ENCODE peak calls at places on chromosomes 1 and 21, in four cellular contexts. One of them, this sample, is unnamed.

GRCh38 chr1:87428351-87428750 is 99.7 kb downstream of the LMO4 start:
- DNase-seq in GM12865: no peak
- DNase-seq in OCI-LY7: no peak
- DNase-seq in astrocyte: no peak
- DNase-seq in this sample: no peak

GRCh38 chr1:33047839-33048305 is 11.2 kb upstream of the AK2 start:
- DNase-seq in GM12865: no peak
- DNase-seq in OCI-LY7: no peak
- DNase-seq in astrocyte: peak
- DNase-seq in this sample: peak

GRCh38 chr1:168653567-168653966 is 75.4 kb downstream of the DPT start:
- DNase-seq in GM12865: no peak
- DNase-seq in OCI-LY7: no peak
- DNase-seq in astrocyte: peak
- DNase-seq in this sample: peak

GRCh38 chr1:200525167-200526123 is 95.1 kb downstream of the KIF14 start:
- DNase-seq in GM12865: no peak
- DNase-seq in OCI-LY7: no peak
- DNase-seq in astrocyte: peak
- DNase-seq in this sample: peak

GRCh38 chr1:159179906-159180305 is 8.5 kb downstream of the CADM3 start:
- DNase-seq in GM12865: no peak
- DNase-seq in OCI-LY7: no peak
- DNase-seq in astrocyte: no peak
- DNase-seq in this sample: no peak

GRCh38 chr21:33844104-33844889 is 71.3 kb downstream of the ATP5PO start:
- DNase-seq in GM12865: no peak
- DNase-seq in OCI-LY7: no peak
- DNase-seq in astrocyte: peak
- DNase-seq in this sample: peak

GRCh38 chr21:46008893-46009635 is 27.5 kb downstream of the COL6A1 start:
- DNase-seq in GM12865: no peak
- DNase-seq in OCI-LY7: no peak
- DNase-seq in astrocyte: no peak
- DNase-seq in this sample: no peak

GRCh38 chr1:245181123-245181522 is 26.3 kb downstream of the KIF26B start:
- DNase-seq in GM12865: no peak
- DNase-seq in OCI-LY7: no peak
- DNase-seq in astrocyte: no peak
- DNase-seq in this sample: no peak

GRCh38 chr1:184755226-184756065 is 788 bp upstream of the EDEM3 start:
- DNase-seq in GM12865: peak
- DNase-seq in OCI-LY7: peak
- DNase-seq in astrocyte: peak
- DNase-seq in this sample: peak

GRCh38 chr1:10212476-10212875 is 2.1 kb downstream of the KIF1B start:
- DNase-seq in GM12865: no peak
- DNase-seq in OCI-LY7: no peak
- DNase-seq in astrocyte: no peak
- DNase-seq in this sample: no peak

GRCh38 chr1:145845514-145846161 is at the start of gene NUDT17:
- DNase-seq in GM12865: peak
- DNase-seq in OCI-LY7: peak
- DNase-seq in astrocyte: peak
- DNase-seq in this sample: peak

GRCh38 chr1:145849356-145850165 is 4.1 kb downstream of the NUDT17 start:
- DNase-seq in GM12865: no peak
- DNase-seq in OCI-LY7: no peak
- DNase-seq in astrocyte: peak
- DNase-seq in this sample: peak

GRCh38 chr1:145847827-145848226 is 2.4 kb downstream of the NUDT17 start:
- DNase-seq in GM12865: no peak
- DNase-seq in OCI-LY7: no peak
- DNase-seq in astrocyte: no peak
- DNase-seq in this sample: no peak

GRCh38 chr1:145845144-145845513 is 301 bp upstream of the NUDT17 start:
- DNase-seq in GM12865: peak
- DNase-seq in OCI-LY7: peak
- DNase-seq in astrocyte: no peak
- DNase-seq in this sample: no peak

GRCh38 chr1:145846191-145846590 is 761 bp downstream of the NUDT17 start:
- DNase-seq in GM12865: peak
- DNase-seq in OCI-LY7: peak
- DNase-seq in astrocyte: no peak
- DNase-seq in this sample: peak
- H3K4me3 ChIP-seq in GM12865: peak
- H3K4me3 ChIP-seq in OCI-LY7: peak
- H3K4me3 ChIP-seq in astrocyte: peak
- H3K4me3 ChIP-seq in this sample: peak

DNA sequence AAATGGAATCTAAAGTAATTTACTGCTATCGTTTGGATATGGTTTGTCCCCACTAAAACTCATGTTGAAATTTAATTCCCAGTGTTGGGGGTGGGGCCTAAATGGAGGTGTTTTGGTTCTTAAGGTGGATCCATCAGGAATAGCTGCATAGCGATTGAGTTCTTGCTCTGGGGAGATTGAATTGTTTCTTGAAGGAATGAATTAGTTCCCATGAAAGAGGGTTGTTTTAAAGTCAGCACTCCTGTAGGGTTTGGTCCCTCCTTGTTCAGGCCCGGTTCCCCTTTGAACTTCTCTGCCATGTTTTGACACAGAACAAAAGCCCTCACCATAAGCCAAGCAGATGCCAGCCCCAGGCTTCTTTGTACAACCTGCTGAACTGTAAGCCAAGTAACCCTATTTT is 170.9 kb downstream of the COL11A1 start:
- DNase-seq in GM12865: no peak
- DNase-seq in OCI-LY7: no peak
- DNase-seq in astrocyte: no peak
- DNase-seq in this sample: no peak
- TF ChIP-seq CTCF in GM12865: no peak
- TF ChIP-seq CTCF in OCI-LY7: no peak
- TF ChIP-seq CTCF in astrocyte: no peak
- TF ChIP-seq CTCF in this sample: no peak

DNA sequence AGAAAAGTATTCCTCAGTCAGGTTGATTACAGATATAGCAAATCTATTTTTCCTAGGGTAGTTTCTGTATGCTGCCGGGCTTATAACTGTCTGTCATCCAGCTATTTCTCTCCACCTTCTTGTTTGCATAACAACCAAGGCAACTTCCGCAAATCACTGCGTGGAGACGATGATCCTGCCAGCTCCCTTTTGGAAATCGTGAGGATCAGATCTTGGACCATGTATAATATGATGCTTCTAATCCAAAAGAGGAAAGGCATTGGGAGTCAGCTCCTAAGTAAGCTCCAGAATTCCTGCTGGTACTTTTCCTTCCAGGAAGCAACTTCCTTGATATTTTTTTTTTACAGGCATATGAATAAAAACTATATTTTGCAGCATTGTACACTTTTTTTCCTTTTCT is 445 bp upstream of the RGS4 start:
- DNase-seq in GM12865: no peak
- DNase-seq in OCI-LY7: no peak
- DNase-seq in astrocyte: peak
- DNase-seq in this sample: peak
- H3K4me3 ChIP-seq in GM12865: no peak
- H3K4me3 ChIP-seq in OCI-LY7: no peak
- H3K4me3 ChIP-seq in astrocyte: peak
- H3K4me3 ChIP-seq in this sample: peak

GRCh38 chr1:53266038-53266437 is 27.7 kb upstream of the MAGOH start:
- DNase-seq in GM12865: no peak
- DNase-seq in OCI-LY7: peak
- DNase-seq in astrocyte: no peak
- DNase-seq in this sample: no peak
- TF ChIP-seq CTCF in GM12865: no peak
- TF ChIP-seq CTCF in OCI-LY7: peak
- TF ChIP-seq CTCF in astrocyte: peak
- TF ChIP-seq CTCF in this sample: peak

GRCh38 chr1:208115924-208116614 is 128.1 kb downstream of the PLXNA2 start:
- DNase-seq in GM12865: no peak
- DNase-seq in OCI-LY7: no peak
- DNase-seq in astrocyte: no peak
- DNase-seq in this sample: no peak

GRCh38 chr1:208119225-208119606 is 125.0 kb downstream of the PLXNA2 start:
- DNase-seq in GM12865: no peak
- DNase-seq in OCI-LY7: no peak
- DNase-seq in astrocyte: no peak
- DNase-seq in this sample: no peak

GRCh38 chr1:208117410-208117809 is 126.8 kb downstream of the PLXNA2 start:
- DNase-seq in GM12865: no peak
- DNase-seq in OCI-LY7: no peak
- DNase-seq in astrocyte: no peak
- DNase-seq in this sample: no peak

GRCh38 chr1:208118306-208118705 is 125.9 kb downstream of the PLXNA2 start:
- DNase-seq in GM12865: no peak
- DNase-seq in OCI-LY7: no peak
- DNase-seq in astrocyte: no peak
- DNase-seq in this sample: no peak

GRCh38 chr1:208117817-208118216 is 126.4 kb downstream of the PLXNA2 start:
- DNase-seq in GM12865: no peak
- DNase-seq in OCI-LY7: no peak
- DNase-seq in astrocyte: no peak
- DNase-seq in this sample: no peak
- H3K4me3 ChIP-seq in GM12865: no peak
- H3K4me3 ChIP-seq in OCI-LY7: no peak
- H3K4me3 ChIP-seq in astrocyte: no peak
- H3K4me3 ChIP-seq in this sample: no peak

GRCh38 chr21:43919283-43919682 is 54.3 kb downstream of the AGPAT3 start:
- DNase-seq in GM12865: no peak
- DNase-seq in OCI-LY7: no peak
- DNase-seq in astrocyte: no peak
- DNase-seq in this sample: no peak

GRCh38 chr21:43918385-43918947 is 53.4 kb downstream of the AGPAT3 start:
- DNase-seq in GM12865: no peak
- DNase-seq in OCI-LY7: no peak
- DNase-seq in astrocyte: no peak
- DNase-seq in this sample: no peak

GRCh38 chr21:43916691-43917514 is 51.9 kb downstream of the AGPAT3 start:
- DNase-seq in GM12865: peak
- DNase-seq in OCI-LY7: no peak
- DNase-seq in astrocyte: no peak
- DNase-seq in this sample: no peak

GRCh38 chr21:43916076-43916475 is 51.1 kb downstream of the AGPAT3 start:
- DNase-seq in GM12865: no peak
- DNase-seq in OCI-LY7: no peak
- DNase-seq in astrocyte: no peak
- DNase-seq in this sample: no peak

DNA sequence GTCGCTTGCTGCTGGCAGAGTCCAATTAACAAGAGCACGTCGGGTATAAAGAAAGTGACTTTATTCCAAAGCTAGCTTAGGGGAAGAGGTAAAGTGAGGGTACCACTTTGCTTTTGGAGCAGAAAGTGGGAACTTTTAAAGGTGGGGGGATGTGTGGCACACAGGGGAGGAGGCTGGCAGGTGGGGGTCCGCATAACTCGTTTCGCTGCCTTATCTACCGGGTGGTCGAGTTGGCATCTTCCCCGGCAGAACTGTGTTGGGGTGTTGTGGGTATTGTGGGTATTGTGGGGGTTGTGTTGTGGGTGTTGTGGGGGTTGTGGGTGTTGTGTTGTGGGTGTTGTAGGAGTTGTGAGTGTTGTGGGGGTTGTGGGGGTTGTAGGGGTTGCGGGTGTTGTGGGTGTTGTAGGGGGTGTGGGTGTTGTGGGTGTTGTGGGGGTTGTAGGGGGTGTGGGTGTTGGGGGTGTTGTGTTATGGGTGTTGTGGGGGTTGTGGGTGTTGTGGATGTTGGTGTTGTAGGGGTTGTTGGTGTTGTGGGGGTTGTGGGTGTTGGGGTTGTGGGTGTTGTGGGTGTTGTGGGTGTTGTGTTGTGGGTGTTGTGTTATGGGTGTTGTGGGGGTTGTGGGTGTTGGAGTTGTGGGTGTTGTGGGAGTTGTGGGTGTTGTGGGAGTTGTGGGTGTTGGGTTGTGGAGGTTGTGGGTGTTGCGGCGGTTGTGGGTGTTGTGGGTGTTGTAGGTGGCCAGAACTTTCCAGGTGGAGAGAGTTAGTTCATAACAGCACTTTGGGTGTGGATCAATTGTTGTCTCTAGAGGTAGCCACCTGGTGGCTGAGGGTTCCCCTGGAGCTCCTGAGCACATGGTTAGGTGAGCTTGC is 52.7 kb downstream of the AGPAT3 start:
- DNase-seq in GM12865: peak
- DNase-seq in OCI-LY7: no peak
- DNase-seq in astrocyte: no peak
- DNase-seq in this sample: no peak
- TF ChIP-seq CTCF in GM12865: peak
- TF ChIP-seq CTCF in OCI-LY7: no peak
- TF ChIP-seq CTCF in astrocyte: no peak
- TF ChIP-seq CTCF in this sample: no peak

This sample was measured in AG10803.